ENCODE peak calls at places on chromosomes 7 and 10, in ten cellular contexts. B, C, H, F, O, R, D, U, J and K are unnamed samples.

GRCh38 chr7:46859963-46860475 is 721.9 kb downstream of the TNS3 start:
- DNase-seq in B (peak), C (no peak), H (no peak), F (no peak), O (no peak), R (no peak), D (peak), U (no peak), J (peak), K (peak)

GRCh38 chr7:42170724-42171123 is 66.3 kb downstream of the GLI3 start:
- DNase-seq in B (peak), C (no peak), H (no peak), F (no peak), O (no peak), R (no peak), D (peak), U (no peak), J (peak), K (peak)

GRCh38 chr10:84201244-84201606 is 6.9 kb downstream of the CDHR1 start:
- DNase-seq in B (no peak), C (no peak), H (no peak), F (no peak), O (no peak), R (peak), D (no peak), U (no peak), J (no peak), K (no peak)

GRCh38 chr7:20784311-20785210 is 2.1 kb downstream of the SP8 start:
- DNase-seq in B (no peak), C (no peak), H (no peak), F (no peak), O (no peak), R (peak), D (no peak), U (no peak), J (peak), K (peak)

GRCh38 chr7:29945259-29945809 is 44.3 kb downstream of the SCRN1 start:
- DNase-seq in B (no peak), C (no peak), H (no peak), F (no peak), O (no peak), R (no peak), D (peak), U (no peak), J (peak), K (no peak)

GRCh38 chr10:93481931-93482834 is at the start of gene MYOF:
- DNase-seq in B (peak), C (peak), H (peak), F (peak), O (peak), R (peak), D (peak), U (peak), J (peak), K (peak)

GRCh38 chr10:72083234-72084093 is 4.9 kb downstream of the SPOCK2 start:
- DNase-seq in B (no peak), C (no peak), H (no peak), F (no peak), O (no peak), R (no peak), D (no peak), U (no peak), J (no peak), K (no peak)

GRCh38 chr10:91294134-91294906 is 73.9 kb downstream of the PCGF5 start:
- DNase-seq in B (no peak), C (no peak), H (no peak), F (no peak), O (no peak), R (no peak), D (peak), U (no peak), J (no peak), K (no peak)

GRCh38 chr10:87836098-87836497 is 18.1 kb upstream of the ATAD1 start:
- DNase-seq in B (no peak), C (no peak), H (no peak), F (no peak), O (no peak), R (no peak), D (no peak), U (no peak), J (no peak), K (no peak)

GRCh38 chr10:60236869-60237524 is 152.7 kb downstream of the ANK3 start:
- DNase-seq in B (no peak), C (peak), H (peak), F (peak), O (no peak), R (no peak), D (peak), U (no peak), J (peak), K (no peak)

GRCh38 chr7:149871576-149871975 is 2.2 kb upstream of the ATP6V0E2 start:
- DNase-seq in B (no peak), C (no peak), H (no peak), F (peak), O (no peak), R (no peak), D (no peak), U (no peak), J (no peak), K (no peak)

GRCh38 chr7:79281406-79281805 is 172.1 kb downstream of the MAGI2 start:
- DNase-seq in B (no peak), C (no peak), H (no peak), F (no peak), O (no peak), R (no peak), D (no peak), U (no peak), J (peak), K (no peak)

GRCh38 chr7:79282051-79282694 is 171.3 kb downstream of the MAGI2 start:
- DNase-seq in B (peak), C (no peak), H (no peak), F (no peak), O (peak), R (peak), D (peak), U (no peak), J (peak), K (peak)

GRCh38 chr7:79284226-79284625 is 169.2 kb downstream of the MAGI2 start:
- DNase-seq in B (peak), C (no peak), H (no peak), F (no peak), O (no peak), R (no peak), D (peak), U (no peak), J (peak), K (no peak)

GRCh38 chr7:79286181-79286580 is 167.3 kb downstream of the MAGI2 start:
- DNase-seq in B (no peak), C (no peak), H (no peak), F (no peak), O (no peak), R (no peak), D (no peak), U (no peak), J (no peak), K (no peak)

GRCh38 chr7:79282882-79283602 is 170.4 kb downstream of the MAGI2 start:
- DNase-seq in B (peak), C (no peak), H (no peak), F (no peak), O (no peak), R (no peak), D (peak), U (no peak), J (peak), K (peak)
- H3K9ac ChIP-seq in B (peak), C (no peak), H (no peak), F (no peak), O (no peak), R (no peak), D (no peak), U (no peak), J (peak), K (no peak)

GRCh38 chr7:39400836-39401235 is 165.4 kb upstream of the YAE1 start:
- DNase-seq in B (no peak), C (no peak), H (no peak), F (no peak), O (no peak), R (no peak), D (no peak), U (no peak), J (no peak), K (no peak)
- H3K9ac ChIP-seq in B (no peak), C (no peak), H (no peak), F (no peak), O (no peak), R (no peak), D (no peak), U (no peak), J (no peak), K (no peak)

GRCh38 chr10:126171555-126171954 is 216.7 kb downstream of the ADAM12 start:
- DNase-seq in B (peak), C (no peak), H (no peak), F (no peak), O (no peak), R (no peak), D (peak), U (no peak), J (peak), K (no peak)
- H3K9ac ChIP-seq in B (no peak), C (no peak), H (no peak), F (no peak), O (no peak), R (no peak), D (no peak), U (no peak), J (peak), K (no peak)

GRCh38 chr10:131132681-131133080 is 178.8 kb downstream of the TCERG1L start:
- DNase-seq in B (no peak), C (no peak), H (no peak), F (no peak), O (no peak), R (no peak), D (no peak), U (no peak), J (no peak), K (no peak)
- H3K9ac ChIP-seq in B (no peak), C (no peak), H (no peak), F (no peak), O (no peak), R (no peak), D (no peak), U (no peak), J (no peak), K (no peak)

DNA sequence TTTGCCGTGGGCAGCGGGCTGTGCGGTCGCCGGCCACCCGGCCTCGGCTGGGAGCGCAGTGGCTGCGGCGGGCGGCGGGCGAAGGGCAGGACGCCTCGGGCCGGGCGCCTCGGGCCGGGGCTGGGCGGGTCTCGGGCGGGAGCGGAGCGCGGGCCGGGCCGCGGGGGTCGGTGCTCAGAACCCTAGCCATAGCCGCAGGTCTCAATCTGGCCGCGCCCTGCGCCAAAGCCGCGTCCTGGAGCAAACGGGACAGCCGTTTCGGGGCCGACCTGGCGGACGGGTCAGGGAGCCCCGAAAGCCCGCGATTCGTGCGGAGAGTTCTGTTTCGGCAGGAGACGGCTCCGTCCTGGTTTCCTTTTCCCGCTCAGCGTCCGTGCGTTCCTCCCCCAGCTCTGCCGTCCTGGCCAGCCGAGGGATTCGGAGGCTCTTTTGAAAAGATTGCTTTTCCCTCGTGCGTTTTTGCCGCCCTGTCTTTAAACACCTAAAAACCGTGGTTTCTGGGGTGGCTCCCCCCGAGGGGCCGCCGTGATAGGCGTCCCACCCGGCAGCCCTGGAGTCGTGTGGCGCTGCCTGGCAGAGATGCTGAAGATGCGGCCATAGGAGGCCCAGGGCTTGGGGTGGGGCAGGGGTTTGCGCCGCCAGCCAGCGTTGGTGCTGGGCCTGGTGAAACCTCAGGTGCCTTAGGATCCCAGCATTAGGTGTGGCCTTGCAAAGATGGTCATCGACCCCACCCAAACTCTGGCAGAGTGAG is 727 bp downstream of the RET start:
- DNase-seq in B (no peak), C (no peak), H (no peak), F (no peak), O (no peak), R (peak), D (no peak), U (no peak), J (peak), K (peak)
- H3K9ac ChIP-seq in B (no peak), C (no peak), H (no peak), F (no peak), O (peak), R (no peak), D (no peak), U (peak), J (no peak), K (no peak)

DNA sequence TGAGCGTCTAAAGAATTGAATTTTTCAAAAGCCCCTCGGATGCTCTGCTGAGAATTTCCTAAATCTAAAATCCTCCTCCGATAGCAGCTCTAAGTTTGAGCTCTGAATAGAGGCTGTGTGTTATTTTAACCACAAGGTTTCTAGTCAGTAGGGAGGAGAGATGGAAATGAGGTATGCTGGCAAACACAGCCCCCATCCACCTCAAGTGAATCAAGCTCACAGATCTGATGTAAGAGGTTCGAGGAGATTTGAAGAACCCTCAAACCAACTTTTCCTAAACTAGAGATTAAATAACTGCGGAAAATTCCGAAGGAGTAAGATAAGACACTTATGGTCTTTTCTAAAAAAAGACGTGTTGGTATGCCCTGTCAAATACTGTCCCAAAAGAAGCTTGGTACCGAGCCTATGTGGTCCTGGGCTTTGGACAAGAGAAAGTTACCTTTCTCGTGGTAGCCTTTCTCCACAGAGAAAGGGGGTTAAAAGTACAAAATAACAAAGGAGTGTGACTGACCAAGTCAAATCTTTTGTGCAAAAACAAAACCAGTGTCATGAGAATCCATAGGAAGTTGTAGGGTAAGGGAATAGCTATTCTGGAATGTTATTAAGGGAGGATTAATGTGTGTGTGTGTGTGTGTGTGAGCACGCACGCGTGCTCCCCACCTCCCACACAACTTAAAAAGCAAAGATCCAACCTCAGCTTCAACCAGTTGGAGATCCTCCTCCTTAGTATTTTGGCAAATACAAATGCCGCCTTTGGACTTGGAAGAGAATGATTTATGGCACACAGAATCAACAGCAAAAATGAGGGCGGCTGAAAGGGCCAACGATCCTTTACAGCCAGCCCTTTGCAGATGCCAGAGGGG is 56.2 kb upstream of the JCAD start:
- DNase-seq in B (peak), C (no peak), H (no peak), F (no peak), O (no peak), R (peak), D (peak), U (no peak), J (peak), K (no peak)
- H3K9ac ChIP-seq in B (no peak), C (no peak), H (no peak), F (no peak), O (no peak), R (no peak), D (no peak), U (no peak), J (no peak), K (no peak)

GRCh38 chr10:131310054-131310903 is 1.2 kb downstream of the TCERG1L start:
- DNase-seq in B (no peak), C (peak), H (no peak), F (no peak), O (no peak), R (no peak), D (no peak), U (no peak), J (peak), K (no peak)
- H3K9ac ChIP-seq in B (no peak), C (no peak), H (no peak), F (no peak), O (no peak), R (no peak), D (no peak), U (no peak), J (no peak), K (no peak)

GRCh38 chr7:3949226-3949625 is 648.2 kb downstream of the SDK1 start:
- DNase-seq in B (peak), C (no peak), H (no peak), F (no peak), O (no peak), R (no peak), D (no peak), U (no peak), J (no peak), K (no peak)
- H3K9ac ChIP-seq in B (peak), C (no peak), H (no peak), F (no peak), O (no peak), R (no peak), D (no peak), U (no peak), J (no peak), K (no peak)

DNA sequence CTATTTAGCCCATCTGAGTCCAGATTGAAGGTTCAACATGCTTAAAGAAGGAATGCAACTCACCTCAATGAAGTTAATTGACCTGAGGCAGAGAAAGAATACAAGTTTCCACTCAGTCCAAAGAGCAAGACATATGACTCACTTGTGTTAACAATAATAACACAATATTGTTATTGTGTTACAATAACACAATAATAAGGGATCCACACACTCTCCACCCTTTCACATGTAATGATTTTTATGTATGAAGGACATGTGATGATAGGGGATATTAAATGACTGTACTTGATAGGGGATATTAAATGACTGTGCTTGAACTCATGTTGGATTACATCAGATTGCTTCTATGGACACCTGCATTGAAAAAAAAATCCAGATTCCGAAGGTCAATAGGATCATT is 3.6 kb upstream of the ABCB1 start:
- DNase-seq in B (no peak), C (no peak), H (no peak), F (no peak), O (no peak), R (no peak), D (no peak), U (no peak), J (no peak), K (no peak)
- H3K9ac ChIP-seq in B (no peak), C (no peak), H (no peak), F (no peak), O (no peak), R (no peak), D (no peak), U (no peak), J (no peak), K (no peak)